ENCODE peak calls at places on chromosomes 1 and 21, in six cellular contexts. S is transverse colon, U is AG09309, B is BE2C, J is fibroblast of mammary gland, R is suprapubic skin. Q is an unnamed sample.

GRCh38 chr1:151130837-151131586 is 15.4 kb downstream of the SEMA6C start:
- DNase-seq in J (peak), S (peak), U (peak), R (peak), B (no peak), Q (peak)

GRCh38 chr1:244461254-244462071 is at the start of gene CATSPERE:
- DNase-seq in J (peak), S (peak), R (peak), B (peak), U (peak), Q (peak)

GRCh38 chr1:21064057-21064456 is 112.6 kb downstream of the EIF4G3 start:
- DNase-seq in R (no peak), S (no peak), B (no peak), J (no peak), U (no peak), Q (no peak)

GRCh38 chr1:16241116-16241763 is 4.3 kb upstream of the CPLANE2 start:
- DNase-seq in J (no peak), S (peak), R (no peak), B (no peak), U (no peak), Q (no peak)

GRCh38 chr1:167905182-167905581 is 8.8 kb downstream of the ADCY10 start:
- DNase-seq in J (no peak), U (no peak), B (no peak), S (no peak), R (no peak), Q (peak)

GRCh38 chr1:101187287-101187686 is 49.5 kb upstream of the S1PR1 start:
- DNase-seq in B (no peak), R (no peak), J (peak), S (no peak), U (no peak), Q (no peak)

GRCh38 chr1:61892977-61893376 is 150.7 kb downstream of the PATJ start:
- DNase-seq in U (no peak), J (no peak), B (no peak), S (no peak), R (no peak), Q (no peak)

GRCh38 chr1:84253891-84254290 is 47.6 kb upstream of the SAMD13 start:
- DNase-seq in S (peak), R (no peak), J (peak), B (no peak), U (peak), Q (peak)

GRCh38 chr1:115452600-115453329 is 114.7 kb upstream of the NGF start:
- DNase-seq in U (no peak), J (peak), B (no peak), S (no peak), R (no peak), Q (no peak)

GRCh38 chr1:16155537-16156410 is at the start of gene EPHA2:
- DNase-seq in J (peak), S (peak), U (no peak), B (no peak), R (peak), Q (no peak)

GRCh38 chr1:156848461-156849150 is 10.3 kb downstream of the INSRR start:
- DNase-seq in S (peak), R (no peak), U (no peak), J (no peak), B (no peak), Q (no peak)

GRCh38 chr1:110606784-110607662 is 865 bp upstream of the KCNA2 start:
- DNase-seq in S (peak), R (no peak), J (no peak), B (no peak), U (no peak), Q (no peak)

GRCh38 chr1:25039229-25039628 is 109.2 kb upstream of the RUNX3 start:
- DNase-seq in J (peak), U (no peak), S (no peak), B (no peak), R (no peak), Q (no peak)

GRCh38 chr1:160951443-160952128 is 3.0 kb downstream of the ITLN2 start:
- DNase-seq in U (no peak), J (peak), B (peak), R (no peak), S (peak), Q (peak)

GRCh38 chr21:25934130-25934529 is 199.4 kb downstream of the GABPA start:
- DNase-seq in J (no peak), U (no peak), B (no peak), R (no peak), S (no peak), Q (no peak)

GRCh38 chr1:109514846-109515245 is 5.3 kb upstream of the AMIGO1 start:
- DNase-seq in U (no peak), B (no peak), J (no peak), S (no peak), R (no peak), Q (no peak)

GRCh38 chr1:85746777-85747176 is 38.5 kb upstream of the ZNHIT6 start:
- DNase-seq in S (no peak), B (no peak), U (no peak), R (no peak), J (no peak), Q (no peak)
- H3K4me3 ChIP-seq in S (no peak), B (no peak), U (no peak), R (no peak), J (no peak), Q (no peak)

DNA sequence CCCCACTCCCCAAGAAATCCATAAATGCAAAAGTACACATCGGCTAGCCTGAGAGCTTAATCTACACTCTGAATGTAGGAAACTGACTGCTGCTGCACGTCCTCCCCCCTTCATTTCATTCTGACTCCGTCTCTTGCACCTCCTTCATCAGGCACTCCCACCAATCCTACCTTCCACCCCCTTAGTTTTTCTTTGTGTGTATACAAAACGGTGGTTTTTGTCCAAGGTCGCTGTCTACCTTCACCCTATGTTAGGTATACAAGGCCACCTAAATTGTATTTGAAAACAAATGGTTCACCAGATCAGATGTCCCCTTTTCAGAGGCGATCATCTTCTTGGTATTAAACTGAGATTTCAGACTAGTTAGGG is 1.9 kb downstream of the WDR26 start:
- DNase-seq in R (no peak), B (no peak), J (peak), S (no peak), U (no peak), Q (no peak)
- H3K4me3 ChIP-seq in R (peak), B (peak), J (peak), S (peak), U (peak), Q (peak)

GRCh38 chr1:17581389-17582123 is 42.1 kb downstream of the ARHGEF10L start:
- DNase-seq in U (no peak), B (no peak), S (no peak), R (no peak), J (no peak), Q (no peak)
- H3K4me3 ChIP-seq in U (no peak), B (no peak), S (no peak), R (no peak), J (no peak), Q (no peak)

GRCh38 chr1:52929019-52929418 is 1.9 kb downstream of the SCP2 start:
- DNase-seq in B (no peak), R (no peak), J (no peak), S (no peak), U (no peak), Q (no peak)

GRCh38 chr1:52926864-52927218 is 235 bp upstream of the SCP2 start:
- DNase-seq in U (no peak), S (no peak), B (no peak), R (no peak), J (no peak), Q (no peak)

GRCh38 chr1:52927219-52928082 is at the start of gene SCP2:
- DNase-seq in R (peak), U (no peak), J (peak), S (peak), B (peak), Q (peak)

GRCh38 chr1:52925571-52926005 is 1.5 kb upstream of the SCP2 start:
- DNase-seq in R (no peak), U (no peak), B (no peak), J (peak), S (no peak), Q (no peak)

GRCh38 chr1:52928083-52928404 is 968 bp downstream of the SCP2 start:
- DNase-seq in R (no peak), B (no peak), J (no peak), S (no peak), U (no peak), Q (no peak)
- H3K4me3 ChIP-seq in R (peak), B (peak), J (peak), S (peak), U (peak), Q (peak)

GRCh38 chr1:174954686-174955669 is 44.8 kb upstream of the CACYBP start:
- DNase-seq in J (no peak), S (no peak), B (no peak), R (no peak), U (no peak), Q (no peak)

GRCh38 chr1:174956086-174956485 is 43.7 kb upstream of the CACYBP start:
- DNase-seq in S (no peak), B (no peak), U (no peak), R (no peak), J (no peak), Q (no peak)

GRCh38 chr1:174956976-174957375 is 42.8 kb upstream of the CACYBP start:
- DNase-seq in R (no peak), S (no peak), J (no peak), U (no peak), B (no peak), Q (no peak)

GRCh38 chr1:174953170-174953569 is 46.6 kb upstream of the CACYBP start:
- DNase-seq in J (no peak), R (no peak), U (no peak), S (no peak), B (no peak), Q (no peak)

GRCh38 chr1:174953657-174954435 is 45.9 kb upstream of the CACYBP start:
- DNase-seq in B (no peak), S (peak), J (no peak), R (no peak), U (no peak), Q (no peak)
- H3K4me3 ChIP-seq in B (no peak), S (no peak), J (no peak), R (no peak), U (no peak), Q (no peak)

Q was measured in skeletal muscle cell.